ENCODE peak calls at places on chromosome 14, in five cellular contexts. One of them, this sample, is unnamed.
A peak's percentile ranks its signal among the peaks of the same experiment; 100 is the strongest.

GRCh38 chr14:106622200-106622745 is 1095.9 kb downstream of the TMEM121 start:
- DNase-seq in SK-N-SH: no peak
- DNase-seq in K562: no peak
- DNase-seq in A549: no peak
- DNase-seq in GM12878: no peak
- DNase-seq in this sample: no peak

GRCh38 chr14:81529391-81529790 is 4.3 kb downstream of the SEL1L start:
- DNase-seq in SK-N-SH: no peak
- DNase-seq in K562: no peak
- DNase-seq in A549: no peak
- DNase-seq in GM12878: no peak
- DNase-seq in this sample: peak; percentile 63

GRCh38 chr14:101683365-101683764 is 78.1 kb upstream of the PPP2R5C start:
- DNase-seq in SK-N-SH: no peak
- DNase-seq in K562: no peak
- DNase-seq in A549: no peak
- DNase-seq in GM12878: no peak
- DNase-seq in this sample: no peak

GRCh38 chr14:53325176-53325806 is 172.2 kb upstream of the DDHD1 start:
- DNase-seq in SK-N-SH: peak; percentile 7
- DNase-seq in K562: no peak
- DNase-seq in A549: no peak
- DNase-seq in GM12878: no peak
- DNase-seq in this sample: peak; percentile 21

GRCh38 chr14:44910826-44911225 is 50.9 kb downstream of the KLHL28 start:
- DNase-seq in SK-N-SH: no peak
- DNase-seq in K562: no peak
- DNase-seq in A549: no peak
- DNase-seq in GM12878: no peak
- DNase-seq in this sample: no peak

GRCh38 chr14:102929349-102930137 is 7.1 kb downstream of the AMN start:
- DNase-seq in SK-N-SH: peak; percentile 69
- DNase-seq in K562: no peak
- DNase-seq in A549: no peak
- DNase-seq in GM12878: no peak
- DNase-seq in this sample: no peak

GRCh38 chr14:71563754-71564153 is 368.5 kb upstream of the RGS6 start:
- DNase-seq in SK-N-SH: no peak
- DNase-seq in K562: no peak
- DNase-seq in A549: no peak
- DNase-seq in GM12878: peak; percentile 55
- DNase-seq in this sample: no peak

GRCh38 chr14:104473649-104474574 is 105.7 kb upstream of the C14orf180 start:
- DNase-seq in SK-N-SH: no peak
- DNase-seq in K562: no peak
- DNase-seq in A549: no peak
- DNase-seq in GM12878: no peak
- DNase-seq in this sample: no peak

GRCh38 chr14:103576371-103577024 is 13.7 kb downstream of the COA8 start:
- DNase-seq in SK-N-SH: peak; percentile 92
- DNase-seq in K562: no peak
- DNase-seq in A549: peak; percentile 81
- DNase-seq in GM12878: no peak
- DNase-seq in this sample: peak; percentile 80

GRCh38 chr14:24053548-24054323 is 1.9 kb downstream of the CARMIL3 start:
- DNase-seq in SK-N-SH: peak; percentile 12
- DNase-seq in K562: no peak
- DNase-seq in A549: no peak
- DNase-seq in GM12878: no peak
- DNase-seq in this sample: no peak

GRCh38 chr14:24051162-24051788 is 534 bp upstream of the CARMIL3 start:
- DNase-seq in SK-N-SH: no peak
- DNase-seq in K562: no peak
- DNase-seq in A549: no peak
- DNase-seq in GM12878: no peak
- DNase-seq in this sample: no peak

GRCh38 chr14:24054324-24054641 is 2.5 kb downstream of the CARMIL3 start:
- DNase-seq in SK-N-SH: no peak
- DNase-seq in K562: no peak
- DNase-seq in A549: no peak
- DNase-seq in GM12878: no peak
- DNase-seq in this sample: no peak

GRCh38 chr14:24052656-24053547 is 1.1 kb downstream of the CARMIL3 start:
- DNase-seq in SK-N-SH: no peak
- DNase-seq in K562: no peak
- DNase-seq in A549: no peak
- DNase-seq in GM12878: no peak
- DNase-seq in this sample: no peak

GRCh38 chr14:24051789-24052655 is at the start of gene CARMIL3:
- DNase-seq in SK-N-SH: peak; percentile 97
- DNase-seq in K562: peak; percentile 86
- DNase-seq in A549: peak; percentile 35
- DNase-seq in GM12878: no peak
- DNase-seq in this sample: peak; percentile 34
- TF ChIP-seq RCOR1 in SK-N-SH: no peak
- TF ChIP-seq RCOR1 in K562: no peak
- TF ChIP-seq RCOR1 in A549: no peak
- TF ChIP-seq RCOR1 in GM12878: no peak
- TF ChIP-seq RCOR1 in this sample: no peak

DNA sequence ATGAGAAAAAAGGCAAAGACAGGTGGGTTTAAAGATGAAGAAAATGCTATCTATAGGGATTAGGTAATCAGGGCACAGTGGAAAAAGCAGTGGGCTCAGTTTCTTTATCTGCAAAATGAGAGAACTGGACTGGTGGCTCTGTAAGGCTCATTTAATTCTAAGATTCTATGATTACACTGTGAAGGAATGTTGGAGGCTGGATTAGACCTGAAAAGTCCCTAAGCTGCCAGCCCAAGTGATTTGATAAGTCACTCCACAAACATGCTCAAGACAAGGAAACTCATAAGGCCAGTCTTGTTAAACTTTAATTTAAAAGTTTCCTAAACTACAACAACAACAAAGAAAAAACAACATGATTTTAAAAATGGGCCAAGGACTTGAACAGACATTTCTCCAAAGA is 75.1 kb downstream of the DCAF5 start:
- DNase-seq in SK-N-SH: no peak
- DNase-seq in K562: no peak
- DNase-seq in A549: peak; percentile 77
- DNase-seq in GM12878: no peak
- DNase-seq in this sample: peak; percentile 92
- TF ChIP-seq RCOR1 in SK-N-SH: no peak
- TF ChIP-seq RCOR1 in K562: no peak
- TF ChIP-seq RCOR1 in A549: no peak
- TF ChIP-seq RCOR1 in GM12878: no peak
- TF ChIP-seq RCOR1 in this sample: no peak

GRCh38 chr14:105474478-105475268 is at the start of gene CRIP2:
- DNase-seq in SK-N-SH: peak; percentile 91
- DNase-seq in K562: peak; percentile 89
- DNase-seq in A549: peak; percentile 51
- DNase-seq in GM12878: no peak
- DNase-seq in this sample: peak; percentile 10
- TF ChIP-seq RCOR1 in SK-N-SH: no peak
- TF ChIP-seq RCOR1 in K562: no peak
- TF ChIP-seq RCOR1 in A549: no peak
- TF ChIP-seq RCOR1 in GM12878: no peak
- TF ChIP-seq RCOR1 in this sample: no peak

GRCh38 chr14:70173569-70173968 is 15.2 kb downstream of the SLC8A3 start:
- DNase-seq in SK-N-SH: no peak
- DNase-seq in K562: no peak
- DNase-seq in A549: no peak
- DNase-seq in GM12878: no peak
- DNase-seq in this sample: no peak
- TF ChIP-seq RCOR1 in SK-N-SH: no peak
- TF ChIP-seq RCOR1 in K562: no peak
- TF ChIP-seq RCOR1 in A549: no peak
- TF ChIP-seq RCOR1 in GM12878: no peak
- TF ChIP-seq RCOR1 in this sample: no peak

DNA sequence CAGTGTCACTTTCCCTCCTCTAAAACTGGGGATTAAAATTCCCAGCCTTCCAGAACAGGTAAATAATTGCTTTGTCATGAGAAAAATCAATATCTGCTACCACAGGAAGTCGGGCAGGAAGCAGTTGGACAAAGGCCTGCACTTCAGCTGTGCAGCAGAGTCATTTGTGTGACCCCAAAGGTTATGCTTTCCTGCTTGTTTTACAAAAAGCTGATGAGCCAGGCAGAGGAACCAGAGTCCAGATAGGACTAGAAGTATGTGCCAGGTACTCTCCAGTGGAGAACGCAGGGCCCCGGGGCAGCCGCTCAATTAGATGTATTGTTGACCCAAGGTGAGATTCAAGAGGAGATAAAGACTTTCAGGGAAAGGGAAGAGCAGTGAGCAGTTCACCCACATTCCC is 117.1 kb upstream of the FRMD6 start:
- DNase-seq in SK-N-SH: no peak
- DNase-seq in K562: no peak
- DNase-seq in A549: peak; percentile 42
- DNase-seq in GM12878: no peak
- DNase-seq in this sample: peak; percentile 67
- TF ChIP-seq RCOR1 in SK-N-SH: no peak
- TF ChIP-seq RCOR1 in K562: no peak
- TF ChIP-seq RCOR1 in A549: no peak
- TF ChIP-seq RCOR1 in GM12878: no peak
- TF ChIP-seq RCOR1 in this sample: no peak

GRCh38 chr14:67413806-67414769 is 2.1 kb upstream of the PLEK2 start:
- DNase-seq in SK-N-SH: no peak
- DNase-seq in K562: peak; percentile 67
- DNase-seq in A549: peak; percentile 79
- DNase-seq in GM12878: no peak
- DNase-seq in this sample: peak; percentile 88

GRCh38 chr14:67409461-67409860 is 2.5 kb downstream of the PLEK2 start:
- DNase-seq in SK-N-SH: no peak
- DNase-seq in K562: no peak
- DNase-seq in A549: no peak
- DNase-seq in GM12878: no peak
- DNase-seq in this sample: no peak

GRCh38 chr14:67411375-67411774 is 590 bp downstream of the PLEK2 start:
- DNase-seq in SK-N-SH: no peak
- DNase-seq in K562: no peak
- DNase-seq in A549: no peak
- DNase-seq in GM12878: no peak
- DNase-seq in this sample: no peak

GRCh38 chr14:67410313-67410712 is 1.7 kb downstream of the PLEK2 start:
- DNase-seq in SK-N-SH: no peak
- DNase-seq in K562: peak; percentile 63
- DNase-seq in A549: no peak
- DNase-seq in GM12878: no peak
- DNase-seq in this sample: no peak

DNA sequence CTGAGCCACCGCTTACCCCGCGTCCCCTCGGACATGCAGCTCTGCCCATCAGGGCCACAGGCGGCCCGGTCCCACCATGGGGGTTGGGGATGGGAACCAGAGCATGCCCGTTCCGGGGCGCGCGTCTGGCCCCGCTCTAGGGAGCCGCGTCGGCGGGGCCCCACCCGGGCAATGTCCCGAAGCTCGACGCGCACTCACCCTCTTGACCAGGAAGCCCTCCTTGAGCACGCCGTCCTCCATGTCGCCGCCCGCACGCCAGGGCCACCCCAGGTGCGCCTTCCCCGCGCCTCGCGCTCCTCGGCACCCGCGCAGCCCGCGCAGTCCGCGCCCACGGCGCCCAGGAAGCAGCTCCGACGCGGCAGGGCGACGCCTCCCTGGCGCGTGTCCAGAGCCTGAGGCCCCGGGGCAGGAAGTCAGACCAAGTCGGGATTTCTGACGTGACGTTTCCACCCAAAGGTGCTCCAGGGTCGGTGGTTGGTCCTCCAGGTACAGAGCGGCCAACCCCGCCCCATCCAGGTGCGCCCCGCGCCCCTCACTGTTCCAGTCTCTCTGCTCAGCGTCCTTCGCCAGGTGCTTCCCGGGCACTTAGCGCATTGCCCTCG is at the start of gene PLEK2:
- DNase-seq in SK-N-SH: peak; percentile 60
- DNase-seq in K562: no peak
- DNase-seq in A549: peak; percentile 53
- DNase-seq in GM12878: no peak
- DNase-seq in this sample: no peak
- TF ChIP-seq RCOR1 in SK-N-SH: no peak
- TF ChIP-seq RCOR1 in K562: no peak
- TF ChIP-seq RCOR1 in A549: no peak
- TF ChIP-seq RCOR1 in GM12878: no peak
- TF ChIP-seq RCOR1 in this sample: no peak

GRCh38 chr14:21042918-21043317 is 756 bp downstream of the RNASE7 start:
- DNase-seq in SK-N-SH: no peak
- DNase-seq in K562: no peak
- DNase-seq in A549: no peak
- DNase-seq in GM12878: no peak
- DNase-seq in this sample: no peak

GRCh38 chr14:21041676-21042433 is at the start of gene RNASE7:
- DNase-seq in SK-N-SH: no peak
- DNase-seq in K562: no peak
- DNase-seq in A549: no peak
- DNase-seq in GM12878: no peak
- DNase-seq in this sample: peak; percentile 54

GRCh38 chr14:21047378-21047781 is 5.2 kb downstream of the RNASE7 start:
- DNase-seq in SK-N-SH: no peak
- DNase-seq in K562: no peak
- DNase-seq in A549: no peak
- DNase-seq in GM12878: no peak
- DNase-seq in this sample: no peak

GRCh38 chr14:21043387-21044105 is 1.4 kb downstream of the RNASE7 start:
- DNase-seq in SK-N-SH: no peak
- DNase-seq in K562: no peak
- DNase-seq in A549: no peak
- DNase-seq in GM12878: no peak
- DNase-seq in this sample: no peak

DNA sequence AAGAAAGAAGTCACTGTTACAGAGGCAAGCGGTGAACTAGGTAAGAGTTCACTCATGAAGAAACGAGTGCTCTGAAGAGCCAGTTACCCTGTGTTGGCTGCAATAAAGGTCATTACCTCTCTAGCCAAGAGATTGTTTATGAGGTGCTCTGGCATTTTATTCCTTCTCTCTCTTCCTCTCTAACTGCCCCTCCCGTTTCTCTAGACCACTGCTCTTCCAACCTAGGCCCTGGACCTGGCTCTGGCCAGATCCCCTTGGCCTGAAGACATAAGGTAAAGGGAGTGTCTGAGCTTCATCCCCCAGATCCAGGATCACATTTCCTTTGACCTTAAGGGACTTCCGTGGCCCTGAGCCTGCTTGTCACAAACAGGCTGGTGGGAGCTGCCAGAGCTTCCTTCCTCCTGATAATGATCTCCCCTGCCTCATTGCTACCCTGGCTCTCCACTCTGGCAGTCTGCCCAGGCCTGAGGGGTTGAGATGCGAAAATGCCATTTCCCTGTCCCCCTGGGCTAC is 2.0 kb downstream of the RNASE7 start:
- DNase-seq in SK-N-SH: peak; percentile 53
- DNase-seq in K562: no peak
- DNase-seq in A549: no peak
- DNase-seq in GM12878: no peak
- DNase-seq in this sample: no peak
- TF ChIP-seq RCOR1 in SK-N-SH: no peak
- TF ChIP-seq RCOR1 in K562: no peak
- TF ChIP-seq RCOR1 in A549: no peak
- TF ChIP-seq RCOR1 in GM12878: no peak
- TF ChIP-seq RCOR1 in this sample: no peak

GRCh38 chr14:56004807-56005579 is 113.2 kb upstream of the PELI2 start:
- DNase-seq in SK-N-SH: no peak
- DNase-seq in K562: no peak
- DNase-seq in A549: peak; percentile 69
- DNase-seq in GM12878: peak; percentile 15
- DNase-seq in this sample: peak; percentile 77
- TF ChIP-seq RCOR1 in SK-N-SH: no peak
- TF ChIP-seq RCOR1 in K562: no peak
- TF ChIP-seq RCOR1 in A549: no peak
- TF ChIP-seq RCOR1 in GM12878: no peak
- TF ChIP-seq RCOR1 in this sample: no peak

This sample was measured in IMR-90.